ENCODE peak calls at places on chromosomes 3 and 15, in ten cellular contexts. P is NCI-H1436; X is stimulated activated CD8-positive, alpha-beta memory T cell treated with anti-CD3 and anti-CD28 coated beads, Interleukin-7, amount 100 ng/mL, for 48 hours; T is heart right ventricle; I is iris pigment epithelial cell; Z is A549; G is NCI-H748 treated with DMSO at 0.1 percent for 48 hours; W is NAMALWA; U is body of pancreas; O is Calu3. K is an unnamed sample.

GRCh38 chr3:185656321-185656840 is 70.3 kb downstream of the SENP2 start:
- DNase-seq in P (no peak), X (no peak), T (no peak), I (peak; percentile 98), Z (no peak), G (no peak), W (no peak), U (no peak), O (no peak), K (no peak)

GRCh38 chr3:108006901-108007331 is 83.9 kb downstream of the CD47 start:
- DNase-seq in P (no peak), X (no peak), T (no peak), I (no peak), Z (no peak), G (no peak), W (no peak), U (no peak), O (no peak), K (no peak)

GRCh38 chr3:196711838-196712513 is at the start of the genes CEP19 and PIGX:
- DNase-seq in P (peak; percentile 91), X (peak; percentile 88), T (peak; percentile 89), I (peak; percentile 84), Z (peak; percentile 74), G (peak; percentile 58), W (peak; percentile 89), U (peak; percentile 85), O (peak; percentile 88), K (peak; percentile 85)

GRCh38 chr3:123383101-123384053 is 65.5 kb downstream of the ADCY5 start:
- DNase-seq in P (no peak), X (no peak), T (peak; percentile 72), I (no peak), Z (no peak), G (no peak), W (no peak), U (no peak), O (no peak), K (no peak)

GRCh38 chr15:38564557-38565286 is at the start of gene RASGRP1:
- DNase-seq in P (peak; percentile 42), X (no peak), T (peak; percentile 61), I (peak; percentile 50), Z (peak; percentile 18), G (no peak), W (peak; percentile 84), U (peak; percentile 68), O (peak; percentile 75), K (peak; percentile 86)

GRCh38 chr3:186888569-186888968 is 41.8 kb upstream of the ST6GAL1 start:
- DNase-seq in P (peak; percentile 54), X (no peak), T (no peak), I (no peak), Z (no peak), G (no peak), W (no peak), U (no peak), O (no peak), K (no peak)

GRCh38 chr15:38255690-38256089 is 3.1 kb downstream of the SPRED1 start:
- DNase-seq in P (no peak), X (no peak), T (no peak), I (no peak), Z (no peak), G (no peak), W (no peak), U (no peak), O (no peak), K (no peak)

GRCh38 chr3:129226374-129226773 is 23.0 kb upstream of the COPG1 start:
- DNase-seq in P (no peak), X (no peak), T (peak; percentile 82), I (peak; percentile 95), Z (peak; percentile 71), G (no peak), W (no peak), U (peak; percentile 16), O (peak; percentile 48), K (no peak)

GRCh38 chr3:152121292-152121654 is 147.5 kb upstream of the MBNL1 start:
- DNase-seq in P (no peak), X (no peak), T (no peak), I (peak; percentile 93), Z (no peak), G (no peak), W (no peak), U (no peak), O (no peak), K (no peak)

GRCh38 chr15:71291723-71292122 is 176.5 kb downstream of the THSD4 start:
- DNase-seq in P (no peak), X (no peak), T (no peak), I (no peak), Z (no peak), G (no peak), W (no peak), U (no peak), O (no peak), K (no peak)

GRCh38 chr3:11613851-11614491 is 29.7 kb downstream of the VGLL4 start:
- DNase-seq in P (no peak), X (no peak), T (no peak), I (no peak), Z (no peak), G (no peak), W (no peak), U (no peak), O (no peak), K (no peak)

GRCh38 chr3:32443471-32443870 is 51.8 kb downstream of the CMTM7 start:
- DNase-seq in P (no peak), X (no peak), T (no peak), I (peak; percentile 92), Z (no peak), G (no peak), W (no peak), U (no peak), O (peak; percentile 20), K (no peak)

GRCh38 chr3:183081459-183082183 is 17.7 kb downstream of the MCCC1 start:
- DNase-seq in P (no peak), X (no peak), T (no peak), I (no peak), Z (no peak), G (no peak), W (no peak), U (no peak), O (no peak), K (no peak)

GRCh38 chr3:184582998-184583344 is 21.4 kb downstream of the EPHB3 start:
- DNase-seq in P (no peak), X (no peak), T (no peak), I (no peak), Z (no peak), G (no peak), W (no peak), U (no peak), O (no peak), K (no peak)

GRCh38 chr3:114839476-114839875 is 307.6 kb downstream of the ZBTB20 start:
- DNase-seq in P (no peak), X (no peak), T (no peak), I (peak; percentile 15), Z (no peak), G (no peak), W (no peak), U (no peak), O (no peak), K (no peak)

GRCh38 chr3:187274977-187275338 is 16.6 kb downstream of the MASP1 start:
- DNase-seq in P (no peak), X (no peak), T (no peak), I (no peak), Z (no peak), G (no peak), W (no peak), U (no peak), O (no peak), K (no peak)

GRCh38 chr15:82848201-82848993 is 39.0 kb downstream of the WHAMM start:
- DNase-seq in P (no peak), X (no peak), T (no peak), I (no peak), Z (no peak), G (no peak), W (no peak), U (peak; percentile 10), O (no peak), K (no peak)

GRCh38 chr3:151476344-151477018 is 15.6 kb upstream of the IGSF10 start:
- DNase-seq in P (no peak), X (no peak), T (no peak), I (no peak), Z (no peak), G (no peak), W (no peak), U (no peak), O (no peak), K (no peak)

GRCh38 chr3:45635475-45636256 is 41.1 kb downstream of the LIMD1 start:
- DNase-seq in P (no peak), X (no peak), T (no peak), I (peak; percentile 92), Z (peak; percentile 63), G (no peak), W (no peak), U (no peak), O (peak; percentile 23), K (no peak)

GRCh38 chr3:15812183-15812582 is 14.4 kb upstream of the ANKRD28 start:
- DNase-seq in P (no peak), X (no peak), T (no peak), I (no peak), Z (peak; percentile 37), G (no peak), W (peak; percentile 59), U (no peak), O (no peak), K (no peak)

GRCh38 chr3:126464093-126464492 is 11.6 kb downstream of the ZXDC start:
- DNase-seq in P (no peak), X (no peak), T (no peak), I (no peak), Z (no peak), G (no peak), W (peak; percentile 16), U (no peak), O (no peak), K (no peak)

GRCh38 chr3:66485291-66485968 is 15.4 kb downstream of the LRIG1 start:
- DNase-seq in P (no peak), X (no peak), T (no peak), I (peak; percentile 96), Z (no peak), G (no peak), W (no peak), U (no peak), O (no peak), K (no peak)

GRCh38 chr3:42013652-42014442 is 51.9 kb upstream of the ULK4 start:
- DNase-seq in P (no peak), X (no peak), T (peak; percentile 62), I (no peak), Z (no peak), G (no peak), W (no peak), U (peak; percentile 42), O (peak; percentile 28), K (no peak)

GRCh38 chr15:64883097-64883581 is 28.6 kb upstream of the ANKDD1A start:
- DNase-seq in P (no peak), X (no peak), T (no peak), I (peak; percentile 50), Z (no peak), G (no peak), W (no peak), U (no peak), O (no peak), K (no peak)

GRCh38 chr15:68992696-68993095 is 21.8 kb upstream of the NOX5 start:
- DNase-seq in P (no peak), X (no peak), T (no peak), I (no peak), Z (no peak), G (no peak), W (no peak), U (no peak), O (no peak), K (no peak)

GRCh38 chr3:69542265-69543079 is 156.6 kb upstream of the FRMD4B start:
- DNase-seq in P (no peak), X (no peak), T (peak; percentile 35), I (no peak), Z (no peak), G (no peak), W (no peak), U (no peak), O (no peak), K (no peak)

GRCh38 chr15:90465140-90465929 is 64.4 kb upstream of the CRTC3 start:
- DNase-seq in P (no peak), X (no peak), T (no peak), I (peak; percentile 78), Z (no peak), G (no peak), W (no peak), U (no peak), O (no peak), K (no peak)

GRCh38 chr3:144900366-144900765 is 928.7 kb downstream of the DIPK2A start:
- DNase-seq in P (no peak), X (no peak), T (no peak), I (peak; percentile 5), Z (no peak), G (no peak), W (no peak), U (no peak), O (no peak), K (no peak)